ENCODE peak calls at places on chromosome 1, in four cellular contexts. One of them, this sample, is unnamed. For H3K4me1, the result is how much of the 10 kb centered on the place peaks cover.

GRCh38 chr1:239976130-239976968 is 115.3 kb upstream of the FMN2 start:
- DNase-seq in kidney: no peak
- DNase-seq in GM23248: peak
- DNase-seq in NT2/D1: peak
- DNase-seq in this sample: peak

GRCh38 chr1:66182551-66183178 is 351.3 kb upstream of the SGIP1 start:
- DNase-seq in kidney: no peak
- DNase-seq in GM23248: peak
- DNase-seq in NT2/D1: no peak
- DNase-seq in this sample: no peak

GRCh38 chr1:113278371-113278770 is 111.9 kb upstream of the MAGI3 start:
- DNase-seq in kidney: no peak
- DNase-seq in GM23248: no peak
- DNase-seq in NT2/D1: no peak
- DNase-seq in this sample: no peak

GRCh38 chr1:17293681-17294415 is 14.1 kb upstream of the PADI4 start:
- DNase-seq in kidney: no peak
- DNase-seq in GM23248: no peak
- DNase-seq in NT2/D1: no peak
- DNase-seq in this sample: no peak

GRCh38 chr1:198604973-198605372 is 33.9 kb upstream of the PTPRC start:
- DNase-seq in kidney: no peak
- DNase-seq in GM23248: no peak
- DNase-seq in NT2/D1: no peak
- DNase-seq in this sample: no peak

GRCh38 chr1:189524501-189524900 is 953.2 kb downstream of the BRINP3 start:
- DNase-seq in kidney: no peak
- DNase-seq in GM23248: no peak
- DNase-seq in NT2/D1: no peak
- DNase-seq in this sample: no peak

GRCh38 chr1:17742590-17742989 is 12.5 kb upstream of the ACTL8 start:
- DNase-seq in kidney: no peak
- DNase-seq in GM23248: peak
- DNase-seq in NT2/D1: no peak
- DNase-seq in this sample: no peak

GRCh38 chr1:220809704-220810103 is 23.0 kb downstream of the MTARC1 start:
- DNase-seq in kidney: no peak
- DNase-seq in GM23248: no peak
- DNase-seq in NT2/D1: no peak
- DNase-seq in this sample: no peak

GRCh38 chr1:155010211-155010918 is 7.8 kb downstream of the ZBTB7B start:
- DNase-seq in kidney: peak
- DNase-seq in GM23248: no peak
- DNase-seq in NT2/D1: no peak
- DNase-seq in this sample: peak

GRCh38 chr1:32201011-32201855 is 838 bp downstream of the CCDC28B start:
- DNase-seq in kidney: peak
- DNase-seq in GM23248: peak
- DNase-seq in NT2/D1: no peak
- DNase-seq in this sample: peak

GRCh38 chr1:53069663-53070327 is 7.8 kb downstream of the PODN start:
- DNase-seq in kidney: peak
- DNase-seq in GM23248: no peak
- DNase-seq in NT2/D1: no peak
- DNase-seq in this sample: no peak

GRCh38 chr1:232627645-232628334 is 2.1 kb downstream of the SIPA1L2 start:
- DNase-seq in kidney: no peak
- DNase-seq in GM23248: peak
- DNase-seq in NT2/D1: peak
- DNase-seq in this sample: peak

GRCh38 chr1:149844096-149844495 is 55.3 kb upstream of the BOLA1 start:
- DNase-seq in kidney: no peak
- DNase-seq in GM23248: peak
- DNase-seq in NT2/D1: no peak
- DNase-seq in this sample: peak

GRCh38 chr1:161928056-161928455 is 95.6 kb downstream of the OLFML2B start:
- DNase-seq in kidney: no peak
- DNase-seq in GM23248: no peak
- DNase-seq in NT2/D1: no peak
- DNase-seq in this sample: no peak

GRCh38 chr1:181398544-181398943 is 84.8 kb upstream of the CACNA1E start:
- DNase-seq in kidney: no peak
- DNase-seq in GM23248: no peak
- DNase-seq in NT2/D1: no peak
- DNase-seq in this sample: no peak

DNA sequence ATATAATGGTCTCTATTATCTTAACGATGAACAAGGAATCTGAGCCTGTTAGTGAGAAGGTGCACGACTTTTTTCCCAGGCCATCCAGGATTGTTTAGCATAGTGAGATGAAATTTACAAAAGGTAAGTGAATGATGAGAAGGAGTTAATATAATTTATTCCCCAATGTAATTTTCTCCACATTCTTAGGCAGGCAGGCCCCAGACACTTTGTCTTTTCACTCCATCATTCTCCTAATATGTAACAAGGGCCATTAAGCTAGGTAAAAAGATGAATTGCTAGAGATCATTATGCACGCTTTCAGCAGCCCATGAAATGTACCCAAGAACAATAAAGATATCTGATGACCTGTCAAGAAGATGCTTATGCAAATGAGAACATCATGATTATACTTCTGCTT is 24.1 kb downstream of the NIBAN1 start:
- DNase-seq in kidney: no peak
- DNase-seq in GM23248: no peak
- DNase-seq in NT2/D1: no peak
- DNase-seq in this sample: no peak
- H3K4me1 ChIP-seq in kidney: under half
- H3K4me1 ChIP-seq in GM23248: under half
- H3K4me1 ChIP-seq in NT2/D1: under half
- H3K4me1 ChIP-seq in this sample: half or more

GRCh38 chr1:234962340-234962989 is 166.2 kb downstream of the TOMM20 start:
- DNase-seq in kidney: no peak
- DNase-seq in GM23248: peak
- DNase-seq in NT2/D1: no peak
- DNase-seq in this sample: peak

GRCh38 chr1:234963904-234964702 is 164.5 kb downstream of the TOMM20 start:
- DNase-seq in kidney: no peak
- DNase-seq in GM23248: no peak
- DNase-seq in NT2/D1: no peak
- DNase-seq in this sample: no peak

GRCh38 chr1:234963180-234963903 is 165.3 kb downstream of the TOMM20 start:
- DNase-seq in kidney: peak
- DNase-seq in GM23248: peak
- DNase-seq in NT2/D1: no peak
- DNase-seq in this sample: peak

GRCh38 chr1:234967121-234967520 is 161.5 kb downstream of the TOMM20 start:
- DNase-seq in kidney: no peak
- DNase-seq in GM23248: no peak
- DNase-seq in NT2/D1: no peak
- DNase-seq in this sample: no peak

GRCh38 chr1:234965128-234965527 is 163.5 kb downstream of the TOMM20 start:
- DNase-seq in kidney: no peak
- DNase-seq in GM23248: no peak
- DNase-seq in NT2/D1: no peak
- DNase-seq in this sample: no peak
- H3K4me1 ChIP-seq in kidney: under half
- H3K4me1 ChIP-seq in GM23248: half or more
- H3K4me1 ChIP-seq in NT2/D1: under half
- H3K4me1 ChIP-seq in this sample: under half

DNA sequence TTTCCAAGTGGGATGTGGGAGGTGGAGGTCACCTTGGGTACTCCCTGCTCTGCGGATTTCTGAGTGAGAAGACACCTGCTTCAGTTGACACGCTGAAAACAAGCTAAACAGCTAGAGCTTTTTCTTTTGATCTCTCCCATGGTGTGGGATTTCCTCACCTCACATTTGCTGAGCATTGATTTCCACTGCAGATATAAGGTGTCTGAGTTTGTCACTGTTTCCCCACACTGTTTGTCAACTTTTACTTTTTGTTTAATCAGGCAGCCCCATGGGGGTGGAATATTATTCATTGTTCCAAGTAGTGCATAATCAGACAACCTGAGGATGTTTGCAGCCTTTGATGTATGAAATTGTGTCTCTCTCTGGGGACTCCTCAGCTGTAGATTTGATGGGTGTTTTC is 49.5 kb downstream of the FASLG start:
- DNase-seq in kidney: no peak
- DNase-seq in GM23248: no peak
- DNase-seq in NT2/D1: no peak
- DNase-seq in this sample: no peak
- H3K4me1 ChIP-seq in kidney: under half
- H3K4me1 ChIP-seq in GM23248: under half
- H3K4me1 ChIP-seq in NT2/D1: under half
- H3K4me1 ChIP-seq in this sample: under half

DNA sequence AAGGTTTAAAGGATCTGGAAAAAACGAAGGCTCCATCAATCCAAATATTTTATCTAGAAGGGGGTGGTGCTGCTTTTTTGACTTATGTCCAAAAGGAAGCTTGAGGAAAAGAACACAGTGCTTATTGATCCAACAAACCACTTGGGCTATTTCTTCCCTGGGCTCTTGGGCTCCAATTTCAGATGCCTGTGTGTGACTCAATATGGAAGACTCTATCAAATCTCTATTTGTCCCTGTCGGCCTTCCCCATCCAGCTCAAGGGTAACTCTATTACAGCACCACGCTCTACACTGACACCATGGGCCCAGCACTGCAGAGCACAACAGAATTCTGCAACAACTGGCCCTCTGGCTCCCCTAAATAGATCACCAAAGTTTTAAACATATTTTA is 51.7 kb downstream of the CAPZB start:
- DNase-seq in kidney: no peak
- DNase-seq in GM23248: peak
- DNase-seq in NT2/D1: no peak
- DNase-seq in this sample: no peak
- H3K4me1 ChIP-seq in kidney: under half
- H3K4me1 ChIP-seq in GM23248: half or more
- H3K4me1 ChIP-seq in NT2/D1: under half
- H3K4me1 ChIP-seq in this sample: under half

DNA sequence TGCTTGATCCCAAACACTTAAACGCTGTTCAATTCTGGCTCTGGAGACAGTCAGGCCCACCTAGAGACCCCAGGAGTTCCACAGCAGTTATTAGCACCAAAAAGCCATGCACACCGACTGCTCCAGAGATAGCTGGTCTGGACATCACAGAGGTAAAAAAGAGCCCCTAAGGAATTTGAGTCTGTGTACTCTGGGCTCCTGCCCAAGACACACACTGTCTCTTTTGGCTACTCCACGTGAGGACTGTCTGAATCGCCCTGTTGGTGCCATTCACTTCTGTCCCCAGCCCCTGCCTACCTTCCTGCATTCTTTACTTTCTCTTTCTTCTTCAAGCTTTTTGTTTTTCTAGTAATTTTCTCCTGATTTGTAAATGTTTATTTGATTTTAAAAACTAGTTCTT is 197.4 kb downstream of the ADGRL2 start:
- DNase-seq in kidney: no peak
- DNase-seq in GM23248: peak
- DNase-seq in NT2/D1: no peak
- DNase-seq in this sample: no peak
- H3K4me1 ChIP-seq in kidney: under half
- H3K4me1 ChIP-seq in GM23248: under half
- H3K4me1 ChIP-seq in NT2/D1: under half
- H3K4me1 ChIP-seq in this sample: under half

This sample was measured in Karpas-422.